ENCODE peak calls at places on chromosomes 5 and 9, in four cellular contexts. I is mesendoderm, M is H9, F is IMR-90. Z is an unnamed sample.

GRCh38 chr5:143495124-143495523 is 91.6 kb upstream of the NR3C1 start:
- DNase-seq in M (no peak), I (no peak), F (peak; percentile 37), Z (no peak)

GRCh38 chr9:136565075-136565721 is 19.4 kb upstream of the NOTCH1 start:
- DNase-seq in I (no peak), M (no peak), F (no peak), Z (no peak)

GRCh38 chr5:112183103-112183634 is 235.9 kb downstream of the EPB41L4A start:
- DNase-seq in I (peak; percentile 89), M (no peak), F (no peak), Z (no peak)

GRCh38 chr9:115921301-115921700 is 232.3 kb upstream of the PAPPA start:
- DNase-seq in M (no peak), F (peak; percentile 66), I (no peak), Z (no peak)

GRCh38 chr9:127931092-127931881 is 710 bp upstream of the PIP5KL1 start:
- DNase-seq in I (peak; percentile 78), F (peak; percentile 74), M (peak; percentile 58), Z (no peak)

GRCh38 chr5:154369682-154370081 is 76.1 kb upstream of the SAP30L start:
- DNase-seq in M (no peak), F (peak; percentile 36), I (peak; percentile 67), Z (no peak)

GRCh38 chr5:6328173-6328572 is 50.2 kb downstream of the MED10 start:
- DNase-seq in F (peak; percentile 1), M (peak; percentile 75), I (peak; percentile 87), Z (peak; percentile 76)

GRCh38 chr9:34492051-34492450 is 30.7 kb downstream of the ENHO start:
- DNase-seq in F (no peak), M (no peak), I (peak; percentile 27), Z (no peak)

GRCh38 chr9:127878001-127878651 is 651 bp upstream of the AK1 start:
- DNase-seq in F (no peak), I (peak; percentile 56), M (no peak), Z (no peak)

GRCh38 chr5:81081461-81081835 is 121.3 kb downstream of the RASGRF2 start:
- DNase-seq in I (no peak), F (no peak), M (no peak), Z (no peak)

GRCh38 chr9:134291961-134292871 is 34.0 kb upstream of the RXRA start:
- DNase-seq in I (no peak), M (no peak), F (no peak), Z (no peak)

GRCh38 chr9:2967779-2968178 is 123.9 kb upstream of the PUM3 start:
- DNase-seq in M (no peak), F (no peak), I (no peak), Z (no peak)

GRCh38 chr9:6931913-6932312 is 174.1 kb downstream of the KDM4C start:
- DNase-seq in F (peak; percentile 86), I (peak; percentile 21), M (no peak), Z (no peak)

GRCh38 chr5:171688696-171689495 is 96.7 kb upstream of the SMIM23 start:
- DNase-seq in F (no peak), I (no peak), M (no peak), Z (no peak)

GRCh38 chr5:124932791-124933600 is 186.6 kb upstream of the ZNF608 start:
- DNase-seq in I (no peak), F (peak; percentile 47), M (no peak), Z (no peak)

GRCh38 chr9:25742241-25742640 is 64.0 kb upstream of the TUSC1 start:
- DNase-seq in I (peak; percentile 13), M (no peak), F (no peak), Z (no peak)

GRCh38 chr5:137217599-137218200 is 281.4 kb downstream of the SPOCK1 start:
- DNase-seq in I (peak; percentile 64), M (no peak), F (peak; percentile 12), Z (no peak)

GRCh38 chr9:79300153-79300552 is 271.6 kb upstream of the TLE4 start:
- DNase-seq in F (no peak), I (no peak), M (no peak), Z (no peak)

GRCh38 chr5:1730487-1730847 is 69.2 kb downstream of the MRPL36 start:
- DNase-seq in M (peak; percentile 12), F (no peak), I (no peak), Z (no peak)

GRCh38 chr5:61966558-61966957 is 339.4 kb upstream of the KIF2A start:
- DNase-seq in F (peak; percentile 1), M (no peak), I (peak; percentile 63), Z (no peak)

GRCh38 chr5:147113967-147114366 is 120.9 kb upstream of the STK32A start:
- DNase-seq in I (no peak), M (no peak), F (no peak), Z (no peak)

GRCh38 chr5:99929806-99930135 is 605.4 kb upstream of the FAM174A start:
- DNase-seq in M (no peak), F (no peak), I (no peak), Z (no peak)

GRCh38 chr5:57383093-57383861 is 99.3 kb downstream of the ACTBL2 start:
- DNase-seq in F (peak; percentile 99), I (peak; percentile 97), M (no peak), Z (no peak)

GRCh38 chr9:98707158-98708102 is 1.3 kb downstream of the GABBR2 start:
- DNase-seq in I (peak; percentile 87), F (peak; percentile 85), M (peak; percentile 85), Z (peak; percentile 73)

GRCh38 chr9:80485420-80485819 is 913.7 kb downstream of the TLE4 start:
- DNase-seq in F (peak; percentile 1), I (no peak), M (no peak), Z (no peak)

GRCh38 chr5:75108515-75108914 is 56.2 kb upstream of the GCNT4 start:
- DNase-seq in I (no peak), F (no peak), M (no peak), Z (no peak)

GRCh38 chr5:160930361-160930760 is 78.3 kb upstream of the ATP10B start:
- DNase-seq in I (peak; percentile 92), M (peak; percentile 44), F (no peak), Z (peak; percentile 36)

GRCh38 chr5:152142845-152143469 is 218.3 kb upstream of the GLRA1 start:
- DNase-seq in M (peak; percentile 77), I (peak; percentile 85), F (peak; percentile 50), Z (peak; percentile 61)

GRCh38 chr9:116860509-116861120 is 173.5 kb downstream of the TRIM32 start:
- DNase-seq in M (peak; percentile 85), F (peak; percentile 63), I (peak; percentile 86), Z (peak; percentile 88)

GRCh38 chr5:81427566-81427965 is 33.6 kb upstream of the ACOT12 start:
- DNase-seq in M (no peak), F (no peak), I (no peak), Z (no peak)

DNA sequence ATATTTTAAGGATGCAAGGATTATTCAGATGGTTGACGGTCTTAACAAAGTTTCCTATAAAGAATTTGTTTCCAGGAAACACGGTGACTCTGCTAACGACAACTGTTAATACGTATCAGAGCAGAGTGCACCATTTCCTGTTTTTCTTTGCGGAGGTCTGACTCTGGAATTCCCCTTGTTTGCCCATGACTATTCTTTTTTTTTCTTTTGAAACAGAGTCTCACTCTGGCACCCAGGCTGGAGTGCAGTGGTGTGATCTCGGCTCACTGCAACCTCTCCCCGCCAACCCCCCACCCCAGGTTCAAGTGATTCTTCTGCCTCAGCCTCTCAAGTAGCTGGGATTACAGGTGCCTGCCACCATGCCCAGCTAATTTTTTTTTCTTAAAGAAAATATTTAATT is 115.9 kb downstream of the CDC42SE2 start:
- DNase-seq in M (no peak), I (no peak), F (peak; percentile 79), Z (no peak)
- H3K56ac ChIP-seq in M (no peak overlapping the region), I (no peak overlapping the region), F (no peak overlapping the region), Z (no peak overlapping the region)

DNA sequence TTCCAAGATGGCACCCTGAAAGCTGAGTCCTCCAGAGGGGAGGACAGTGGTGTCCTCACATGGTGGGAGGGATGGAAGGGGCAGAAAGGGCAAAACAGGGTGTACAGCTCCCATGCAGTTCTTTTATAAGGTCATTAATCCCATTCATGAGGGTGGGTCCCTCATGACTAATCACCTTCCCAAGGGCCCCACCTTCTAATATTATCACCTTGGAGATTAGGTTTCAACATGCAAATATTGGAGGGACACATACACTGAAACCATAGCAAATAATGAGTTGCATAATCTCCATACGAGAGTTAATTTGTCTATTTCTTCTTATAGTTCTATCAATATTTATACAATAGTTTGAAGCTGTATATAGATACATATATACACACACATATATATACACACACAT is 5.8 kb upstream of the ZBTB43 start:
- DNase-seq in M (no peak), F (no peak), I (no peak), Z (no peak)
- H3K56ac ChIP-seq in M (no peak overlapping the region), F (no peak overlapping the region), I (no peak overlapping the region), Z (no peak overlapping the region)

DNA sequence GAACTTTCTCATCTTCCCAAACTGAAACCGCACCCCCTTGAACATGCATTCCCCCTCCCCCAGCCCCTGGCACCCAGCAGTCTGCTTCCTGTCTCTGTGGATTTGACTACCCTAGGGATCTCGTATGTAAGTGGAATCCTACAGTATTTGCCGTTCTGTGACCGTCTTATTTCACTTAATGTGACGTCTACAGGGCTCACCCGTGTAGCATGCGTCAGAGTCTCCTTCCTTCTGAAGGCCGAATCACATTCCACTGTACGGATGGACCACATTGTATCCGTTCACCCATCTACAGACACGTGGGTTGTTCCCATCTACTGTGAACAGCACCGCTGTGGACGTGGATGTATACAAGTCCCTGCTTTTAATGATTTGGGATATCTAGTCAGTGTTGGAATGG is 4.5 kb downstream of the PRRX2 start:
- DNase-seq in F (no peak), I (no peak), M (no peak), Z (no peak)
- H3K56ac ChIP-seq in F (no peak overlapping the region), I (peak overlapping the region; percentile 65), M (no peak overlapping the region), Z (no peak overlapping the region)

GRCh38 chr5:175816348-175816747 is 55.0 kb upstream of the CPLX2 start:
- DNase-seq in I (peak; percentile 53), M (no peak), F (no peak), Z (no peak)
- H3K56ac ChIP-seq in I (no peak overlapping the region), M (no peak overlapping the region), F (no peak overlapping the region), Z (no peak overlapping the region)

GRCh38 chr5:144947019-144947418 is 776.3 kb downstream of the KCTD16 start:
- DNase-seq in F (no peak), I (no peak), M (no peak), Z (no peak)
- H3K56ac ChIP-seq in F (no peak overlapping the region), I (no peak overlapping the region), M (no peak overlapping the region), Z (no peak overlapping the region)

GRCh38 chr9:10059044-10059443 is 553.8 kb downstream of the PTPRD start:
- DNase-seq in F (peak; percentile 28), I (peak; percentile 36), M (no peak), Z (no peak)
- H3K56ac ChIP-seq in F (no peak overlapping the region), I (no peak overlapping the region), M (no peak overlapping the region), Z (no peak overlapping the region)

GRCh38 chr5:150658699-150659265 is 2.3 kb upstream of the MYOZ3 start:
- DNase-seq in I (no peak), M (peak; percentile 24), F (no peak), Z (no peak)

GRCh38 chr5:150661086-150661485 is at the start of gene MYOZ3:
- DNase-seq in I (peak; percentile 6), F (no peak), M (peak; percentile 26), Z (no peak)

GRCh38 chr5:150661821-150662596 is 958 bp downstream of the MYOZ3 start:
- DNase-seq in I (no peak), M (no peak), F (no peak), Z (no peak)

GRCh38 chr5:150659360-150660107 is 1.5 kb upstream of the MYOZ3 start:
- DNase-seq in M (peak; percentile 19), F (no peak), I (no peak), Z (no peak)

GRCh38 chr5:150660108-150660831 is 781 bp upstream of the MYOZ3 start:
- DNase-seq in I (no peak), M (peak; percentile 24), F (no peak), Z (no peak)
- H3K56ac ChIP-seq in I (peak overlapping the region; percentile 34), M (no peak overlapping the region), F (no peak overlapping the region), Z (no peak overlapping the region)

GRCh38 chr5:165624547-165624946 is 2119.1 kb downstream of the MAT2B start:
- DNase-seq in M (no peak), F (no peak), I (no peak), Z (no peak)
- H3K56ac ChIP-seq in M (no peak overlapping the region), F (no peak overlapping the region), I (no peak overlapping the region), Z (no peak overlapping the region)

Z was measured in H1.